ENCODE peak calls at places on chromosomes 3 and 15, in nine cellular contexts. L is tibial artery; D is psoas muscle; V is CD4-positive, alpha-beta memory T cell; O is mammary epithelial cell; E is PC-3; A is heart left ventricle; P is ovary; M is GM23338. U is an unnamed sample.

GRCh38 chr15:35888815-35889214 is 342.9 kb upstream of the DPH6 start:
- DNase-seq in L (no peak), D (no peak), V (no peak), O (no peak), E (peak; percentile 20), A (no peak), P (no peak), M (no peak), U (no peak)

GRCh38 chr3:137304313-137305056 is 346.7 kb downstream of the IL20RB start:
- DNase-seq in L (no peak), D (no peak), V (no peak), O (no peak), E (no peak), A (no peak), P (no peak), M (peak; percentile 50), U (no peak)

GRCh38 chr3:65268411-65268810 is 580.6 kb upstream of the ADAMTS9 start:
- DNase-seq in L (no peak), D (no peak), V (no peak), O (no peak), E (no peak), A (no peak), P (no peak), M (no peak), U (no peak)

GRCh38 chr15:100049483-100049882 is 292.3 kb downstream of the ADAMTS17 start:
- DNase-seq in L (no peak), D (no peak), V (no peak), O (no peak), E (no peak), A (no peak), P (no peak), M (no peak), U (no peak)

GRCh38 chr15:39230205-39230916 is 350.5 kb upstream of the THBS1 start:
- DNase-seq in L (no peak), D (no peak), V (no peak), O (no peak), E (no peak), A (no peak), P (peak; percentile 26), M (no peak), U (no peak)

GRCh38 chr15:29139540-29140459 is 129.8 kb downstream of the NSMCE3 start:
- DNase-seq in L (peak; percentile 60), D (peak; percentile 19), V (peak; percentile 35), O (no peak), E (peak; percentile 67), A (peak; percentile 45), P (no peak), M (peak; percentile 83), U (no peak)

GRCh38 chr3:136543385-136543784 is 208.8 kb downstream of the STAG1 start:
- DNase-seq in L (no peak), D (no peak), V (no peak), O (peak; percentile 27), E (peak; percentile 8), A (no peak), P (no peak), M (no peak), U (no peak)

GRCh38 chr3:182533394-182533793 is 259.9 kb upstream of the ATP11B start:
- DNase-seq in L (no peak), D (no peak), V (no peak), O (peak; percentile 5), E (peak; percentile 41), A (no peak), P (no peak), M (no peak), U (no peak)

GRCh38 chr3:153003860-153004259 is 158.2 kb upstream of the RAP2B start:
- DNase-seq in L (no peak), D (no peak), V (no peak), O (no peak), E (no peak), A (no peak), P (no peak), M (no peak), U (no peak)

GRCh38 chr15:69719527-69719926 is 266.9 kb downstream of the RPLP1 start:
- DNase-seq in L (no peak), D (no peak), V (peak; percentile 68), O (no peak), E (no peak), A (no peak), P (no peak), M (no peak), U (peak; percentile 26)

GRCh38 chr3:127304121-127304744 is 16.4 kb upstream of the PRR20G start:
- DNase-seq in L (no peak), D (no peak), V (no peak), O (peak; percentile 82), E (peak; percentile 75), A (no peak), P (no peak), M (peak; percentile 43), U (no peak)

GRCh38 chr15:72153269-72153668 is 35.1 kb downstream of the SENP8 start:
- DNase-seq in L (no peak), D (no peak), V (no peak), O (no peak), E (no peak), A (no peak), P (no peak), M (no peak), U (no peak)

GRCh38 chr3:115448856-115449255 is 174.5 kb upstream of the GAP43 start:
- DNase-seq in L (no peak), D (no peak), V (no peak), O (no peak), E (no peak), A (no peak), P (no peak), M (no peak), U (no peak)

GRCh38 chr15:34013746-34014145 is 25.3 kb downstream of the AVEN start:
- DNase-seq in L (no peak), D (no peak), V (no peak), O (no peak), E (no peak), A (no peak), P (no peak), M (no peak), U (no peak)

GRCh38 chr3:24479816-24480215 is 14.8 kb downstream of the THRB start:
- DNase-seq in L (no peak), D (no peak), V (no peak), O (peak; percentile 48), E (peak; percentile 37), A (no peak), P (no peak), M (no peak), U (no peak)

GRCh38 chr3:186418601-186419238 is 56.7 kb upstream of the DGKG start:
- DNase-seq in L (no peak), D (no peak), V (no peak), O (no peak), E (peak; percentile 13), A (no peak), P (no peak), M (peak; percentile 32), U (no peak)

GRCh38 chr15:65041787-65042186 is 3.4 kb upstream of the SLC51B start:
- DNase-seq in L (no peak), D (no peak), V (no peak), O (no peak), E (no peak), A (no peak), P (no peak), M (no peak), U (no peak)

DNA sequence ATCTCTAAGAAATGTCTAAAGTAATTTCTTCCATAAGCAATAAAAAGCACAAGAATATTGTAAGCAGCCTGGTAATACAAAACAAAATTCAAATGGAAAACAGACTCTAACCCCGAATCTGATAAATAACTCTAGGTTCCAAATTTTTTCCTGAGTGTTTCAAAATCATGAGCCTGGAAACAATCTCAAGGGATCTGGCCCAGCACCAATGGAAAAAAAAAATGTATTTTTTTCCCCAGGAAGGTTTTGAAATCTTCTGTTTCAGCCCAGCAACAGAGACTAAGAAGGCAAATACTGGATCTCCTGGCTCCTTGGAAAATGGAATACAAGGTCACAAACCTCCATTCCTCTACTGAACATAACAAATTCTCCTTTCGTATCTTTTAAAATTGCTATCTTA is 13.0 kb downstream of the TBC1D2B start:
- DNase-seq in L (peak; percentile 4), D (no peak), V (no peak), O (no peak), E (no peak), A (no peak), P (no peak), M (no peak), U (no peak)
- H3K4me3 ChIP-seq in L (peak overlapping the region; percentile 22), D (no peak overlapping the region), V (no peak overlapping the region), O (no peak overlapping the region), E (no peak overlapping the region), A (no peak overlapping the region), P (peak overlapping the region; percentile 4), M (no peak overlapping the region), U (no peak overlapping the region)

DNA sequence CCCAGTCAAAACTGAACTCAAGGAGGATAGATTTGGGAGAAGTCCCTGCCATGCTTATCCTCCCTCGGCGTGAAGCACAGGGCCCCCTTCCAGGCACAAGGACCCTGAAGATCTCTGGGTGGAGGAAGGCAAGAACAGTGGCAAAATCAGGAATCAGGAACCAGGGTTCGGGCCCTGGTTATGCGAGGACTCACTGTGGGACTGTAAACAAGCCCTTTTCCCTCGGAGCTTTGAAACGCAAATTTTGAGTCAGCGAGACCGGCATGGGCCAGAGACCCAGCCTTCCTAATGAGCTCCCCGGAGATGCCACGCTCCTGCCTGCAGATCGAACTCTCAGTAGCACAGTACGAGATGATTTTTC is 70.2 kb downstream of the SLC12A8 start:
- DNase-seq in L (no peak), D (no peak), V (no peak), O (no peak), E (no peak), A (no peak), P (no peak), M (peak; percentile 67), U (no peak)
- H3K4me1 ChIP-seq in L (peaks cover 51% of the 10 kb centered on the region), D (peaks cover 29% of the 10 kb centered on the region), V (peaks cover 21% of the 10 kb centered on the region), O (peaks cover 24% of the 10 kb centered on the region), E (peaks cover 5% of the 10 kb centered on the region), A (peaks cover 78% of the 10 kb centered on the region), P (peaks cover 11% of the 10 kb centered on the region), M (peaks cover 35% of the 10 kb centered on the region), U (peaks cover 37% of the 10 kb centered on the region)

GRCh38 chr15:40286794-40287193 is 3.9 kb upstream of the ANKRD63 start:
- DNase-seq in L (no peak), D (no peak), V (no peak), O (no peak), E (no peak), A (no peak), P (no peak), M (no peak), U (no peak)
- H3K27me3 ChIP-seq in L (peaks cover 41% of the 10 kb centered on the region), D (no peaks in the 10 kb centered on the region), V (no peaks in the 10 kb centered on the region), O (peaks cover 6% of the 10 kb centered on the region), E (no peaks in the 10 kb centered on the region), A (peaks cover 16% of the 10 kb centered on the region), P (peaks cover 6% of the 10 kb centered on the region), M (peaks cover 83% of the 10 kb centered on the region), U (peaks cover 32% of the 10 kb centered on the region)

DNA sequence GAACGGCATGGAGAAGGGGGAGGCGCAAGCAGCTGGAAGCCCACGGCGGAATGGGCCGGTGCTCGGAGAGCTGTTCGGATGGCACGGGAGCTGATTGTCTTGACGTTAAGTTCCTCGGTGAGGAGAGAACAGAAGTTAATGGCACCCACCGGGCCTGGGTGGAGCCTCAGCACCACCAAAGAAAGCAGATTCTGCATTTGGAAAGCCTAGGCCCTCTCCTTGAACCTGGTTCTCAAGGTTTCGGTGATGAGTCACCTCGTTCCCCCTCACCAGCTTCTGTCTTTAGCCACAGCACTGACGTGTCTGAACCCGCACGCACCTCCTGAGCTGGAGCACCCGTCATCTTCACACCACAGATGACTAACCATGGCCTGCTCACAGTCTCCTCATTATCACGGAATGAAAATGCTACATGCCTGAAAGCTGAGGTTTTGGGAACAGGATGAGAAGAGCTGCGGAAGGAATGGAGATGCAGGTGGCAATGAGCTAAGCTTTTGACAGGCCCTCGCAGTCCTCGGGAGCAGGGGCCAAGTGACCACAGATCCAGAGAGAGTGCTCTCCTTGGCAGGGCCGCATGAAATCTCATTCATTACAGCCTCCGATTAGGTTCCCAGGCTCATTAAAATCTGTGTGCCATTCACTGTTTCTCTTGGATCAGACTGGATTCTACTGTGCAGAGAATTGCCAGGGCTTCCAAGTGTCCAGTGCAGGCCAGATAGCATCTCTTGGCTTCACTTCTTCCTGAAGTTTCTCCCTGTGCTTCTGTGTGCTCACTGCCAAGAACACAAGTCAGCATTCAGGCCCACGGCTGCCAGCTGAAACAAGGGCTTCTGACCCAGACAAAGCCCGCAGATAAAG is 96.3 kb upstream of the DLG1 start:
- DNase-seq in L (peak; percentile 37), D (peak; percentile 45), V (no peak), O (peak; percentile 100), E (peak; percentile 98), A (peak; percentile 82), P (peak; percentile 30), M (no peak), U (no peak)
- H3K4me3 ChIP-seq in L (no peak overlapping the region), D (no peak overlapping the region), V (no peak overlapping the region), O (no peak overlapping the region), E (no peak overlapping the region), A (no peak overlapping the region), P (no peak overlapping the region), M (no peak overlapping the region), U (no peak overlapping the region)